ENCODE peak calls at places on chromosomes 12 and 14, in six cellular contexts. F is bronchial epithelial cell; N is NCI-H146; S is CD8-positive, alpha-beta T cell; T is effector CD4-positive, alpha-beta T cell; C is IMR-90. U is an unnamed sample.

GRCh38 chr14:56129941-56130340 is 11.7 kb downstream of the PELI2 start:
- DNase-seq in F (no peak), N (no peak), S (no peak), T (no peak), C (no peak), U (no peak)

GRCh38 chr12:117901631-117902030 is 67.2 kb downstream of the KSR2 start:
- DNase-seq in F (no peak), N (no peak), S (no peak), T (no peak), C (no peak), U (no peak)

GRCh38 chr14:75247286-75247922 is 31.2 kb upstream of the FOS start:
- DNase-seq in F (no peak), N (no peak), S (peak), T (peak), C (no peak), U (no peak)

GRCh38 chr14:22898302-22898894 is 15.4 kb downstream of the REM2 start:
- DNase-seq in F (peak), N (no peak), S (no peak), T (no peak), C (peak), U (no peak)

GRCh38 chr12:93621986-93622385 is 49.5 kb downstream of the SOCS2 start:
- DNase-seq in F (no peak), N (no peak), S (no peak), T (no peak), C (peak), U (no peak)

GRCh38 chr12:118853634-118854033 is 127.7 kb upstream of the SRRM4 start:
- DNase-seq in F (peak), N (peak), S (no peak), T (no peak), C (no peak), U (no peak)

GRCh38 chr12:89126712-89127111 is 225.6 kb downstream of the DUSP6 start:
- DNase-seq in F (peak), N (no peak), S (no peak), T (no peak), C (peak), U (no peak)

GRCh38 chr14:93938766-93939303 is 11.7 kb downstream of the FAM181A start:
- DNase-seq in F (no peak), N (no peak), S (no peak), T (no peak), C (no peak), U (no peak)